ENCODE peak calls at places on chromosome 20, in seven cellular contexts. X, D, L, N, V, S and R are unnamed samples. For H3K36me3, the result is how much of the 10 kb centered on the place peaks cover.

GRCh38 chr20:4552075-4552474 is 169.6 kb upstream of the PRND start:
- DNase-seq in X (no peak), D (no peak), S (no peak), L (no peak), V (no peak), N (no peak), R (no peak)

GRCh38 chr20:56406910-56407309 is 5.2 kb upstream of the CASS4 start:
- DNase-seq in N (no peak), S (no peak), D (no peak), V (no peak), L (no peak), X (no peak), R (no peak)

GRCh38 chr20:23456416-23456815 is 3.7 kb upstream of the CST11 start:
- DNase-seq in N (no peak), D (no peak), X (no peak), V (no peak), L (no peak), S (no peak), R (no peak)

GRCh38 chr20:18837710-18838109 is 24.1 kb downstream of the SCP2D1 start:
- DNase-seq in N (no peak), S (no peak), L (no peak), X (no peak), D (no peak), V (peak), R (no peak)

GRCh38 chr20:41172296-41173140 is 35.2 kb downstream of the PLCG1 start:
- DNase-seq in X (no peak), D (no peak), S (peak), V (peak), L (no peak), N (no peak), R (peak)

GRCh38 chr20:46056970-46057855 is 28.2 kb downstream of the SLC12A5 start:
- DNase-seq in X (peak), L (no peak), S (no peak), V (peak), D (no peak), N (no peak), R (no peak)

GRCh38 chr20:60055740-60056139 is 97.5 kb downstream of the CDH26 start:
- DNase-seq in N (peak), V (no peak), S (peak), D (no peak), L (peak), X (peak), R (no peak)

GRCh38 chr20:4957939-4958362 is 43.4 kb downstream of the SLC23A2 start:
- DNase-seq in L (no peak), X (no peak), V (no peak), D (no peak), N (no peak), S (no peak), R (no peak)

GRCh38 chr20:40678286-40678835 is 10.7 kb downstream of the MAFB start:
- DNase-seq in D (no peak), N (no peak), X (no peak), L (no peak), S (no peak), V (no peak), R (no peak)

GRCh38 chr20:50913976-50914375 is 17.3 kb downstream of the ADNP start:
- DNase-seq in L (no peak), V (no peak), D (no peak), S (no peak), X (no peak), N (no peak), R (no peak)

GRCh38 chr20:2451939-2452732 is 18.5 kb downstream of the SNRPB start:
- DNase-seq in S (peak), X (peak), N (no peak), L (peak), D (no peak), V (peak), R (peak)

GRCh38 chr20:53773792-53774371 is 180.2 kb upstream of the ZNF217 start:
- DNase-seq in S (no peak), X (no peak), D (no peak), L (peak), N (no peak), V (no peak), R (no peak)

GRCh38 chr20:11569163-11569562 is 348.5 kb upstream of the BTBD3 start:
- DNase-seq in V (no peak), L (no peak), S (no peak), N (no peak), D (no peak), X (no peak), R (no peak)

GRCh38 chr20:4985658-4986057 is 15.7 kb downstream of the SLC23A2 start:
- DNase-seq in L (no peak), N (peak), D (no peak), S (no peak), X (no peak), V (no peak), R (no peak)

GRCh38 chr20:5065489-5066383 is 54.0 kb downstream of the PCNA start:
- DNase-seq in D (peak), L (no peak), N (no peak), X (peak), V (peak), S (peak), R (no peak)

GRCh38 chr20:47156431-47156841 is 200.1 kb downstream of the ZMYND8 start:
- DNase-seq in S (no peak), N (no peak), L (no peak), V (no peak), X (no peak), D (no peak), R (no peak)

GRCh38 chr20:18790787-18791186 is 22.8 kb upstream of the SCP2D1 start:
- DNase-seq in X (no peak), N (no peak), V (no peak), L (no peak), S (no peak), D (no peak), R (no peak)

GRCh38 chr20:53884859-53885654 is 185.3 kb downstream of the BCAS1 start:
- DNase-seq in S (no peak), D (no peak), L (no peak), X (no peak), N (no peak), V (no peak), R (no peak)

GRCh38 chr20:48633620-48634257 is 194.1 kb downstream of the PREX1 start:
- DNase-seq in S (no peak), V (no peak), D (no peak), L (no peak), X (peak), N (no peak), R (no peak)

GRCh38 chr20:380763-381580 is 412 bp downstream of the TRIB3 start:
- DNase-seq in N (no peak), V (peak), D (no peak), S (peak), X (peak), L (peak), R (no peak)

GRCh38 chr20:41480054-41480770 is 113.6 kb upstream of the EMILIN3 start:
- DNase-seq in D (no peak), L (no peak), X (no peak), V (no peak), N (no peak), S (no peak), R (no peak)

GRCh38 chr20:2654831-2655230 is 2.4 kb downstream of the NOP56 start:
- DNase-seq in S (no peak), N (no peak), X (no peak), D (no peak), L (no peak), V (no peak), R (no peak)

GRCh38 chr20:59777814-59778575 is 155.4 kb downstream of the SYCP2 start:
- DNase-seq in S (no peak), V (no peak), N (no peak), L (no peak), X (no peak), D (no peak), R (no peak)

GRCh38 chr20:13684566-13685222 is 46.0 kb upstream of the TASP1 start:
- DNase-seq in X (no peak), S (no peak), L (peak), V (no peak), D (no peak), N (peak), R (no peak)

GRCh38 chr20:1187605-1188171 is 2.9 kb upstream of the TMEM74B start:
- DNase-seq in D (no peak), V (no peak), N (no peak), L (no peak), X (no peak), S (no peak), R (no peak)

GRCh38 chr20:17628101-17628841 is 53.8 kb downstream of the RRBP1 start:
- DNase-seq in N (no peak), X (peak), L (no peak), D (no peak), S (no peak), V (no peak), R (no peak)

DNA sequence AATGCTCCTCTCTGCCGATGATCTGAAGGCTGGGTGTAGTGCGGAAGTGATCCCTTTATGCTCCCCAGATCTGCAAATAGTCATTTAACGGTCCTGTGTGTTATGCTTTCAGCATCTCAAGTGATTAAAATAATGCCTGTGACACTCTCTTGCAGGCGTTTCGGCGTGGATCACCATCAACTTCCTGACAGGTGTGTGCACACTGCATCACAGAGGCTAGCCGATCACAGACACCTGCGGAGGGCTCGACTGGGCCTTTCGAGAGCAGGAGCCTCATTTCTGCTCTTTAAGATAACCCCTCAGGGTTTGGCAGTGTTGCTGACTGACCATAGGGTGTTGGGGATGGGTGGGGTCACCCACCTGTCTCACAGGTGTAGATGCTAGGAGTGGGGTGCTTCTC is 20.0 kb downstream of the ENTPD6 start:
- DNase-seq in D (no peak), V (no peak), N (no peak), S (no peak), L (no peak), X (no peak), R (no peak)
- H3K36me3 ChIP-seq in D (half or more), V (under half), N (under half), S (under half), L (under half), X (under half), R (under half)

DNA sequence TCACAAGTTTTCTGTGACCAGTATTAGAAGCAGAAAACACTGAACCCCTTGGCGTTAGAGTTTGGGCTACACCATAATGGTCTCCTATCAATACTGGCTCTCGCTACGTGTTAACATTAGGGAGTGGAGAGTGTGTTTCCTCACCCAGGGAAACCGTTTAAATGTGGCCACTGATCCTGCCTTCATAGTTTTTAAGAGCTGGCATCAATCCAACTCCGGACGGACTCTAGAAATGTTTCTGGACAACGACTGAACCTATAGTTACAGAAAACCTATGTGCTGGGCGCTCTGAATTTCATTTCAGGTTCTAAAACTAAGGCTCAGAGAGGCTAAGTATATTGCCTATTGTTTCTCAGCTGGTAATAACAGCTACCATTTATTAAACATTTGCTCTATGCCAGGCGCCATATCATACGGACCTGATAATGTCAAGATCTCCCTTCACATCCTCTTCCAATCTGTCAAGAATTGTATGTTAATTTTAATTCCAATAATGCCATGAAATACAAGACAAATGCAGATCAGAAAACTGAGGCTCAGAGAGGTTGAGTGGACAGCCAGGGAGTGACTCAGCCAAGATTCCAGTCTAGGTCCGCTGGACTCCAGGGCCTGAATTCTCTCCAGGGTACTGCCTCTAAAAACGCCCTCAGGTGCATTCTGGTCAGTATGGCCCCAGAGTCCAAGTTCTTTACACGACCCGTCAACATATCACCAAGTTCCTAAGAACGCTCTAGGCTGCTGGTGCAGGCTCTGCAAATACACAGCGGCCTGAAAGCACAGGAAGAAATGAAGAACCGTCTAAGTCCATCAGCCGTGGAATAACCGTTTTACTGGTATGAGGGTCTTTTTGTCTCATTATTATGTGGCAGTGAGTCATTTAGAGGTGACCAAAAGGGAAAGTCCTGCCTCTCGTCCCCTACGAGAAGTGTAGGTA is 929 bp upstream of the ASXL1 start:
- DNase-seq in L (no peak), S (peak), X (peak), D (no peak), N (peak), V (peak), R (no peak)
- TF ChIP-seq POLR2A in L (no peak), S (peak), X (no peak), D (no peak), N (no peak), V (no peak), R (no peak)

GRCh38 chr20:44200983-44201382 is 9.6 kb downstream of the OSER1 start:
- DNase-seq in D (no peak), L (no peak), S (no peak), X (no peak), V (no peak), N (no peak), R (no peak)

GRCh38 chr20:44203161-44203560 is 7.4 kb downstream of the OSER1 start:
- DNase-seq in N (no peak), V (no peak), S (no peak), D (no peak), L (no peak), X (no peak), R (no peak)

GRCh38 chr20:44198872-44199271 is 11.7 kb downstream of the OSER1 start:
- DNase-seq in V (no peak), S (no peak), X (no peak), L (no peak), D (no peak), N (no peak), R (no peak)

GRCh38 chr20:44200371-44200770 is 10.2 kb downstream of the OSER1 start:
- DNase-seq in L (no peak), V (no peak), N (no peak), D (no peak), S (no peak), X (no peak), R (no peak)

DNA sequence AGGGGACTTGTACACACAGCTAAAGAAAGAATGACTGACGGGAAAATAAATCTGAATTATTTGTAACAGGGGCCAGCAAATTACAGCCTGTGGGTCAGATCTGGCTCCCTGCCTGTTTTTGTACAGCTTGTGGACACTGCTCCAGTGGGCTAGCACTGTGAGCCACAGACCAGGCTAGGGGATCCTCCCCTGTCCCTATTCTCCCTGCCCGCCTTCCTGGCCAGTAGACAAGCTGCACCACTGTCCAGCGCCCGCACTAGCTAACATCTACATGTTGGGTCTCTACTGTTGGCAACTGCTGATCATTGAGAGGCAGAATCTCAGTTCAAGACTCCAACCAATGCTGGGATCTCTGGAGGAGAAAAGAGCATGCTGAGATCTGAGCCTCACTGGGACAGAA is 10.7 kb downstream of the OSER1 start:
- DNase-seq in S (no peak), X (no peak), L (no peak), D (no peak), N (no peak), V (no peak), R (no peak)
- H3K36me3 ChIP-seq in S (under half), X (under half), L (under half), D (half or more), N (under half), V (under half), R (under half)

DNA sequence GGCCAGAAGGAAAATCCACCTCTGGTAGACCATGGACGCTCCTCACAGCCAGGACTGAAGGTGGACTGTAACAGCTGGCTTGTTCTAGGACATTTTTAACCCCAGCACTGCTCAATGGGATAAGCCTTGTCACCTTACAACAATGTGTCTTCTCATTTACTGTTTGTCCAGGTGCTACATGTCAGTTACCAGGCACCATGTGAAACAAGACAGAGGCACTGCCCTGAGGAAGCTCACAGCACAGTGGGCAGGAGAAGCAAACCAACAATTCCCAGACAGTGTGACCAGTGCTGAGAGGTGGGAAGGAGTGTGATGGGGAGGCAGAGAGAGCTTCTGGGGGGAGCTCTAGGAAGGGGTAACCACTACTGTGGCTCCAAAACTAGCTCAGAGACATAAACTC is 10.7 kb downstream of the SNHG17 start:
- DNase-seq in S (no peak), N (no peak), L (no peak), X (no peak), D (no peak), V (no peak), R (no peak)
- TF ChIP-seq POLR2A in S (no peak), N (peak), L (no peak), X (no peak), D (no peak), V (no peak), R (no peak)

GRCh38 chr20:62892348-62893304 is 31.0 kb upstream of the TCFL5 start:
- DNase-seq in L (no peak), X (no peak), V (no peak), N (no peak), D (no peak), S (no peak), R (no peak)
- H3K36me3 ChIP-seq in L (under half), X (half or more), V (under half), N (under half), D (half or more), S (half or more), R (under half)

GRCh38 chr20:8132015-8132631 is at the start of gene PLCB1:
- DNase-seq in N (no peak), V (peak), L (peak), D (peak), X (peak), S (peak), R (peak)
- TF ChIP-seq POLR2A in N (no peak), V (no peak), L (no peak), D (no peak), X (peak), S (no peak), R (no peak)

GRCh38 chr20:32429745-32430360 is 71.7 kb downstream of the ASXL1 start:
- DNase-seq in V (no peak), X (no peak), L (no peak), S (no peak), D (no peak), N (no peak), R (no peak)

GRCh38 chr20:32429343-32429742 is 71.2 kb downstream of the ASXL1 start:
- DNase-seq in N (no peak), L (no peak), D (no peak), X (no peak), S (no peak), V (no peak), R (no peak)

GRCh38 chr20:32432277-32432676 is 74.1 kb downstream of the ASXL1 start:
- DNase-seq in L (no peak), V (no peak), N (no peak), D (no peak), X (no peak), S (no peak), R (no peak)

GRCh38 chr20:32431457-32431856 is 73.3 kb downstream of the ASXL1 start:
- DNase-seq in S (no peak), L (no peak), D (no peak), V (no peak), X (no peak), N (no peak), R (no peak)

GRCh38 chr20:32427996-32428395 is 69.9 kb downstream of the ASXL1 start:
- DNase-seq in X (no peak), V (no peak), S (no peak), D (no peak), L (no peak), N (no peak), R (no peak)
- H3K36me3 ChIP-seq in X (under half), V (under half), S (under half), D (half or more), L (under half), N (under half), R (under half)

GRCh38 chr20:63536997-63537524 is at the start of gene PTK6:
- DNase-seq in S (peak), N (no peak), L (peak), D (no peak), V (no peak), X (peak), R (peak)
- TF ChIP-seq POLR2A in S (no peak), N (no peak), L (peak), D (no peak), V (no peak), X (no peak), R (no peak)

DNA sequence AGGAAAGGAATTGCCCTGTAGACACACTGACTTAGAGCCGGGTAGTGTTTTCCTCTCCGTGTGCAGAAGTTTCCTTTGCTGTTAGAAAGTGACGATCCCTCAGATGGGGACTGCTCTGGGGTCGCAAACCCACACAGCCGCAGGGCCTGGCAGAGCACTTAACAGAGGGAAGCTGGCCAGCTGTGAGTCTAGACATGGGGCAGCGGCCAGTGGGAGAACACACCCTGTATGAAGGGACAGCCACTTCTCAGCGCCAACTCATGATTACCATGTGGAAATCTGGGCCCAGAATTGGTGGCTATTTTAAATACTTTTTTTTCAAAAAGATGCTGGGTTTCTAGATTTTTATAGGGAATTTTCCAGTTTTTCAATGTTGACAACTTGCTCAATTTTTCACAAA is 39.4 kb downstream of the SLC9A8 start:
- DNase-seq in N (no peak), V (peak), L (no peak), D (no peak), S (no peak), X (peak), R (no peak)
- H3K36me3 ChIP-seq in N (under half), V (under half), L (under half), D (half or more), S (under half), X (under half), R (under half)